ENCODE peak calls at places on chromosomes 13 and 19, in eight cellular contexts. D is neural progenitor cell, Q is fibroblast of lung, Z is esophagus squamous epithelium, C is dorsolateral prefrontal cortex, K is mucosa of descending colon, J is heart right ventricle, S is heart left ventricle. E is an unnamed sample.
A peak's percentile ranks its signal among the peaks of the same experiment; 100 is the strongest.

GRCh38 chr13:99977912-99978780 is 3.4 kb upstream of the ZIC2 start:
- DNase-seq in D (peak; percentile 84), Q (no peak), Z (no peak), C (no peak), K (no peak), J (no peak), S (no peak), E (no peak)

GRCh38 chr19:610801-611505 is 21.3 kb downstream of the HCN2 start:
- DNase-seq in D (no peak), Q (peak; percentile 69), Z (no peak), C (no peak), K (peak; percentile 27), J (peak; percentile 66), S (peak; percentile 72), E (peak; percentile 83)

GRCh38 chr13:67549331-67549730 is 319.2 kb upstream of the PCDH9 start:
- DNase-seq in D (no peak), Q (peak; percentile 87), Z (no peak), C (no peak), K (no peak), J (no peak), S (no peak), E (no peak)

GRCh38 chr13:41061914-41062837 is 867 bp downstream of the WBP4 start:
- DNase-seq in D (no peak), Q (peak; percentile 82), Z (no peak), C (no peak), K (no peak), J (no peak), S (no peak), E (no peak)

GRCh38 chr13:51684076-51684475 is 99.8 kb downstream of the WDFY2 start:
- DNase-seq in D (no peak), Q (no peak), Z (no peak), C (no peak), K (no peak), J (no peak), S (no peak), E (no peak)

GRCh38 chr13:95106562-95106961 is 194.7 kb downstream of the ABCC4 start:
- DNase-seq in D (no peak), Q (peak; percentile 14), Z (no peak), C (no peak), K (no peak), J (no peak), S (no peak), E (no peak)

GRCh38 chr13:89627991-89628390 is 1719.5 kb upstream of the MIR17HG start:
- DNase-seq in D (no peak), Q (no peak), Z (no peak), C (no peak), K (no peak), J (no peak), S (no peak), E (no peak)

GRCh38 chr19:45076029-45076850 is at the start of gene ZNF296:
- DNase-seq in D (peak; percentile 91), Q (peak; percentile 43), Z (peak; percentile 26), C (no peak), K (peak; percentile 93), J (peak; percentile 41), S (peak; percentile 72), E (peak; percentile 74)

GRCh38 chr13:114027046-114027760 is 53.3 kb upstream of the C13orf46 start:
- DNase-seq in D (no peak), Q (peak; percentile 62), Z (no peak), C (no peak), K (no peak), J (peak; percentile 53), S (peak; percentile 62), E (peak; percentile 19)

GRCh38 chr19:20247016-20247683 is 80.1 kb downstream of the ZNF486 start:
- DNase-seq in D (peak; percentile 63), Q (peak; percentile 17), Z (no peak), C (peak; percentile 58), K (peak; percentile 24), J (peak; percentile 11), S (no peak), E (peak; percentile 55)

GRCh38 chr19:7559102-7559501 is 23.6 kb downstream of the PNPLA6 start:
- DNase-seq in D (no peak), Q (no peak), Z (no peak), C (no peak), K (no peak), J (no peak), S (no peak), E (no peak)

GRCh38 chr13:105410602-105411001 is 1124.9 kb downstream of the EFNB2 start:
- DNase-seq in D (peak; percentile 77), Q (peak; percentile 34), Z (no peak), C (peak; percentile 44), K (peak; percentile 73), J (peak; percentile 49), S (peak; percentile 29), E (peak; percentile 87)

GRCh38 chr13:114043421-114044053 is 69.7 kb upstream of the C13orf46 start:
- DNase-seq in D (no peak), Q (peak; percentile 95), Z (peak; percentile 21), C (no peak), K (peak; percentile 57), J (peak; percentile 66), S (peak; percentile 51), E (peak; percentile 65)

GRCh38 chr13:49638416-49639072 is 10.2 kb downstream of the ARL11 start:
- DNase-seq in D (no peak), Q (no peak), Z (no peak), C (no peak), K (no peak), J (no peak), S (no peak), E (no peak)

GRCh38 chr19:23523863-23524262 is 128.6 kb upstream of the ZNF91 start:
- DNase-seq in D (no peak), Q (no peak), Z (no peak), C (no peak), K (no peak), J (peak; percentile 7), S (no peak), E (no peak)

GRCh38 chr13:70253834-70254233 is 145.6 kb upstream of the KLHL1 start:
- DNase-seq in D (no peak), Q (peak; percentile 28), Z (no peak), C (no peak), K (no peak), J (no peak), S (no peak), E (no peak)

GRCh38 chr13:34148359-34148758 is 330.4 kb downstream of the RFC3 start:
- DNase-seq in D (no peak), Q (no peak), Z (no peak), C (no peak), K (no peak), J (no peak), S (no peak), E (no peak)

GRCh38 chr13:51286135-51287002 is 53.1 kb upstream of the SERPINE3 start:
- DNase-seq in D (peak; percentile 88), Q (peak; percentile 64), Z (no peak), C (peak; percentile 81), K (peak; percentile 89), J (peak; percentile 74), S (peak; percentile 77), E (peak; percentile 90)

GRCh38 chr13:76286178-76286577 is 600.0 kb downstream of the KCTD12 start:
- DNase-seq in D (no peak), Q (peak; percentile 69), Z (no peak), C (no peak), K (no peak), J (no peak), S (no peak), E (no peak)

GRCh38 chr19:3604987-3605343 is 1.7 kb downstream of the TBXA2R start:
- DNase-seq in D (no peak), Q (no peak), Z (no peak), C (no peak), K (no peak), J (no peak), S (no peak), E (no peak)

GRCh38 chr19:3606174-3606689 is 443 bp downstream of the TBXA2R start:
- DNase-seq in D (peak; percentile 51), Q (no peak), Z (no peak), C (no peak), K (peak; percentile 78), J (no peak), S (no peak), E (no peak)

GRCh38 chr19:17751103-17751911 is at the start of gene FCHO1:
- DNase-seq in D (no peak), Q (no peak), Z (peak; percentile 65), C (no peak), K (peak; percentile 69), J (peak; percentile 37), S (peak; percentile 69), E (no peak)

GRCh38 chr13:32246468-32246867 is 68.7 kb downstream of the ZAR1L start:
- DNase-seq in D (peak; percentile 83), Q (peak; percentile 76), Z (no peak), C (no peak), K (peak; percentile 71), J (peak; percentile 72), S (peak; percentile 53), E (peak; percentile 73)

GRCh38 chr13:42553098-42554046 is 20.6 kb upstream of the TNFSF11 start:
- DNase-seq in D (no peak), Q (peak; percentile 94), Z (no peak), C (no peak), K (peak; percentile 39), J (no peak), S (no peak), E (no peak)

GRCh38 chr19:5093297-5093858 is 124.5 kb downstream of the KDM4B start:
- DNase-seq in D (peak; percentile 40), Q (no peak), Z (no peak), C (no peak), K (no peak), J (peak; percentile 53), S (peak; percentile 50), E (no peak)

DNA sequence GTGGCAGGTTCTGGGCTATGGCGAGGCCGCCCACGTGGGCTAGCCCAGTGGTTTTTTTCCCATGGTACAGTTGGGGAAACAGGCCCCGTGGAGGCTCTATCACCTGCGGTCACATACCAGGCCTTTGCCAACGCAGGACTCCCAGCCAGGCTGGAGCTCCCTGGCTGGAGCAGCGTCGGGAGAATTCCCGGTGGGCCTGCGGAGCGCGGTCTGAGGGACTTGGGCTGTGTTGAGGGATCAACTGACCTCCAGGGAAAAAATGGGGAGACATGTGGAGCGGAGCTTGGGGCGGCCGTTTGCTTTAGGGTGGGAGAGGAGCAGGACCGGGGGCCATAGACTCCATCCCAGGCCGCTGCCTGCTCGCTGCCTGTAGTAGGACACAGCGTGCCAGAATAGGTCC is 16.4 kb downstream of the DOT1L start:
- DNase-seq in D (no peak), Q (no peak), Z (no peak), C (no peak), K (no peak), J (no peak), S (no peak), E (no peak)
- TF ChIP-seq CTCF in D (no peak), Q (no peak), Z (no peak), C (no peak), K (no peak), J (no peak), S (no peak), E (no peak)

GRCh38 chr19:36340786-36341386 is 38.1 kb downstream of the ZFP14 start:
- DNase-seq in D (no peak), Q (no peak), Z (no peak), C (no peak), K (no peak), J (no peak), S (no peak), E (no peak)
- TF ChIP-seq CTCF in D (no peak), Q (no peak), Z (no peak), C (no peak), K (no peak), J (no peak), S (no peak), E (no peak)

GRCh38 chr19:49831592-49831991 is 13.5 kb downstream of the MED25 start:
- DNase-seq in D (no peak), Q (no peak), Z (no peak), C (no peak), K (no peak), J (no peak), S (no peak), E (no peak)
- TF ChIP-seq CTCF in D (no peak), Q (no peak), Z (no peak), C (no peak), K (no peak), J (no peak), S (no peak), E (no peak)

GRCh38 chr19:39413903-39414608 is 1.6 kb downstream of the PLEKHG2 start:
- DNase-seq in D (peak; percentile 60), Q (peak; percentile 40), Z (no peak), C (no peak), K (peak; percentile 38), J (no peak), S (no peak), E (peak; percentile 73)
- TF ChIP-seq CTCF in D (peak; percentile 19), Q (peak; percentile 20), Z (no peak), C (no peak), K (no peak), J (no peak), S (peak; percentile 9), E (no peak)

E was measured in glutamatergic neuron.